ENCODE peak calls at places on chromosomes 16 and 17, in seven cellular contexts. E is fibroblast of lung, J is right lobe of liver, F is astrocyte of the spinal cord, A is BE2C, S is thoracic aorta, P is epithelial cell of esophagus. L is an unnamed sample.

GRCh38 chr16:50246299-50247122 is 19.8 kb upstream of the ADCY7 start:
- DNase-seq in E (no peak), J (no peak), F (no peak), A (peak; percentile 60), S (no peak), P (no peak), L (no peak)

GRCh38 chr16:86975445-86975844 is 341.7 kb downstream of the C16orf95 start:
- DNase-seq in E (peak; percentile 96), J (no peak), F (peak; percentile 98), A (peak; percentile 32), S (peak; percentile 19), P (peak; percentile 22), L (peak; percentile 94)

GRCh38 chr17:80678621-80679020 is 134.0 kb downstream of the RPTOR start:
- DNase-seq in E (peak; percentile 64), J (no peak), F (peak; percentile 65), A (peak; percentile 56), S (no peak), P (peak; percentile 91), L (peak; percentile 82)

GRCh38 chr16:86059253-86060171 is 160.6 kb downstream of the IRF8 start:
- DNase-seq in E (peak; percentile 47), J (peak; percentile 59), F (no peak), A (no peak), S (no peak), P (no peak), L (peak; percentile 50)

GRCh38 chr16:69073181-69073669 is 32.2 kb upstream of the HAS3 start:
- DNase-seq in E (peak; percentile 82), J (no peak), F (peak; percentile 90), A (no peak), S (no peak), P (peak; percentile 98), L (peak; percentile 94)

GRCh38 chr17:16933317-16934132 is 38.4 kb downstream of the TNFRSF13B start:
- DNase-seq in E (no peak), J (peak; percentile 29), F (no peak), A (no peak), S (no peak), P (no peak), L (no peak)

GRCh38 chr17:301681-302299 is 50.8 kb downstream of the RPH3AL start:
- DNase-seq in E (no peak), J (peak; percentile 36), F (no peak), A (no peak), S (no peak), P (no peak), L (peak; percentile 40)

GRCh38 chr17:66677201-66677981 is 157.5 kb upstream of the CACNG5 start:
- DNase-seq in E (peak; percentile 78), J (no peak), F (peak; percentile 58), A (no peak), S (no peak), P (peak; percentile 95), L (peak; percentile 81)

GRCh38 chr16:69465083-69465721 is 40.8 kb downstream of the CYB5B start:
- DNase-seq in E (peak; percentile 78), J (no peak), F (peak; percentile 38), A (peak; percentile 23), S (no peak), P (no peak), L (peak; percentile 25)

GRCh38 chr17:2157081-2157480 is 102.2 kb downstream of the HIC1 start:
- DNase-seq in E (no peak), J (no peak), F (peak; percentile 81), A (no peak), S (no peak), P (no peak), L (peak; percentile 65)

GRCh38 chr17:4806770-4807533 is at the start of gene PLD2:
- DNase-seq in E (peak; percentile 69), J (peak; percentile 94), F (peak; percentile 65), A (peak; percentile 89), S (no peak), P (peak; percentile 88), L (peak; percentile 80)

GRCh38 chr16:47142469-47143328 is 1.0 kb downstream of the NETO2 start:
- DNase-seq in E (peak; percentile 60), J (peak; percentile 53), F (peak; percentile 63), A (peak; percentile 49), S (no peak), P (peak; percentile 46), L (peak; percentile 38)

GRCh38 chr17:83064021-83064731 is 15.2 kb upstream of the METRNL start:
- DNase-seq in E (no peak), J (peak; percentile 49), F (no peak), A (peak; percentile 5), S (no peak), P (no peak), L (no peak)

GRCh38 chr16:1338119-1338730 is 4.8 kb downstream of the BAIAP3 start:
- DNase-seq in E (no peak), J (no peak), F (no peak), A (peak; percentile 78), S (no peak), P (peak; percentile 26), L (no peak)

GRCh38 chr17:72726936-72727335 is 365.6 kb downstream of the SLC39A11 start:
- DNase-seq in E (peak; percentile 34), J (no peak), F (peak; percentile 37), A (no peak), S (no peak), P (peak; percentile 25), L (peak; percentile 10)

GRCh38 chr17:14209215-14209614 is 27.4 kb downstream of the CDRT15 start:
- DNase-seq in E (no peak), J (no peak), F (no peak), A (no peak), S (no peak), P (no peak), L (no peak)

GRCh38 chr17:13531701-13532100 is 70.0 kb downstream of the HS3ST3A1 start:
- DNase-seq in E (no peak), J (no peak), F (no peak), A (no peak), S (no peak), P (no peak), L (no peak)

GRCh38 chr17:73042809-73043685 is 49.4 kb downstream of the SLC39A11 start:
- DNase-seq in E (peak; percentile 84), J (no peak), F (peak; percentile 68), A (peak; percentile 15), S (no peak), P (no peak), L (peak; percentile 54)

GRCh38 chr17:37280841-37281240 is 94.9 kb upstream of the C17orf78 start:
- DNase-seq in E (no peak), J (no peak), F (no peak), A (no peak), S (no peak), P (no peak), L (no peak)

GRCh38 chr16:10935491-10935890 is 6.8 kb downstream of the DEXI start:
- DNase-seq in E (no peak), J (no peak), F (no peak), A (no peak), S (no peak), P (no peak), L (no peak)
- H3K4me3 ChIP-seq in E (no peak overlapping the region), J (no peak overlapping the region), F (no peak overlapping the region), A (no peak overlapping the region), S (no peak overlapping the region), P (no peak overlapping the region), L (no peak overlapping the region)

DNA sequence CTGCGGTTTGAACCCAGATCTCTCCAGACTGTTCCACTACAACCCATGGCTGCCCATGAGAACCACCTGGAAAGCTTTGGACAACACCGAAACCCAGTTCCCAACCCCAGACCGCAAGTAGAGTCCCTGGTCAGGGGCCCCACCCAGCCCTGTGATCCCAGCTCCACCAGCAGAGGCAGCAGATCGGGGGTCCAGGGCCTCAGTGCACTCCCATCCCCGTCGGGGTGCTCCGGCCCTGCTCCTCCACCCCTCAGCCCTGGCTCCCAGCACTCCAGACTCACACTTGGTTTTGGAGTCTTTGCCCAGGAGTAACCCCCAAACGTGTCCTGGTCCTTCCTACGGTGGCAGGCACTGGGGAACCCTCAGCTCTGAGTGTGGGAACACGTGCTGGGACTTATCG is 20.7 kb upstream of the OSGIN1 start:
- DNase-seq in E (no peak), J (no peak), F (no peak), A (no peak), S (no peak), P (no peak), L (no peak)
- TF ChIP-seq CTCF in E (no peak), J (no peak), F (no peak), A (no peak), S (no peak), P (no peak), L (no peak)

DNA sequence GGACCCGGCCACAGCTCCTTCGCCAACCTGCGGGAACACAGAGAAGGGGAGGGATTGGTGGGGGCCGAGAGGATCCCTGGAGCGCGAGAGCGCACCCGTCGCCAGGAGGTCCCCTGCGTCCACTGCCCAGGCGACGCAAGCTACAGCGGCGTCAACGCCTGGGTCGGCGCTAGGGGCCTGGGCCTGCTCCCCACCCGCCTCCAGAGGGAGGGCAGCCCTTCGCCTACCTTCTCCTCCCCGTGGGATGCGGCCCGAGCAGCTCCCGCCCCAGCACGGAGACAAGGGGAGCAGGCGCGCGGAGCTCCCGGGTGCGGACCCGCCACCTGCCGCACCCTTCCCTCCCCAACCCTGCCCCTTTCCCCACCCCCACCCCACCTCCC is 118.9 kb upstream of the SMURF2 start:
- DNase-seq in E (no peak), J (no peak), F (no peak), A (no peak), S (no peak), P (peak; percentile 20), L (no peak)
- H3K4me3 ChIP-seq in E (no peak overlapping the region), J (peak overlapping the region; percentile 29), F (peak overlapping the region; percentile 33), A (peak overlapping the region; percentile 20), S (peak overlapping the region; percentile 65), P (peak overlapping the region; percentile 58), L (peak overlapping the region; percentile 32)

DNA sequence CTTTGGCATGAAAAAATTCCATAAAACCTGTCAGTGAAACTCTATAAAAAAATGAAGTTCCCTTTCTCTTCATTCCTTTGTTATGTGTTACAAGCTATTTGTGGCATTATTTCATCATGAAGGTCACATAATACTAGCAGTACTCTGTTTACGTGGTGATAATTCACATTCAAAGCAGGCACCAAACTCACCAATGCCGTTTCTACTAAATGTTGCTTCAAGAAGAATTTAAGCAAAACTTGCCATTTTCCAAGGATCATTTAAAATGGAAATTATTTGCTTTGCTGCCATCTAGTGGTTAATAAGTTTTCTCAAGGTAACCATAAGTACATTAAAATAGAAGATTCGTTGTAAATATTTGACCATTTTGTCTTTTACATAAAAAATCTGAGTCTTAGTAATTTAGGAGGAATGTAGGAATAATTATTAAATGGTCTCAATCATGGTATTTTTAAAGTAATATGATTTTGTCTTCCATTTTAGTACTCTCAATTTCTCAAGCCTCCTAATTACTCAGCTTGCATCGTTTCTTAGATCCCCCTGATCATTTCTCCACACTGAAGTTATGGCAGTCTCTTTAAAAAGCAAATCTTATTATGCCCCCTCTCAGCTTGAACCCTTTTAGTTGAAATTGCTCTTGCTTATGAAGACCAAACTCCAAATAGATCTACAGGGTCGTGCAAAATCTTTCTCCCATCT is 80.8 kb downstream of the OMG start:
- DNase-seq in E (peak; percentile 89), J (no peak), F (peak; percentile 82), A (no peak), S (no peak), P (peak; percentile 54), L (peak; percentile 84)
- TF ChIP-seq CTCF in E (peak; percentile 22), J (peak; percentile 66), F (no peak), A (peak; percentile 4), S (peak; percentile 55), P (peak; percentile 24), L (peak; percentile 24)

GRCh38 chr16:81737885-81738536 is 41.1 kb upstream of the PLCG2 start:
- DNase-seq in E (peak; percentile 59), J (peak; percentile 85), F (peak; percentile 64), A (peak; percentile 84), S (peak; percentile 24), P (peak; percentile 96), L (peak; percentile 92)
- H3K4me3 ChIP-seq in E (peak overlapping the region; percentile 21), J (peak overlapping the region; percentile 21), F (peak overlapping the region; percentile 2), A (peak overlapping the region; percentile 43), S (peak overlapping the region; percentile 60), P (no peak overlapping the region), L (no peak overlapping the region)

L was measured in cardiac fibroblast.